ENCODE peak calls at places on chromosomes 2 and 18, in seven cellular contexts. M is testis, R is left ventricle myocardium inferior, D is endodermal cell, T is NB4, A is mucosa of descending colon, L is foreskin fibroblast. C is an unnamed sample.

GRCh38 chr2:27587025-27587424 is 4.2 kb downstream of the ZNF512 start:
- DNase-seq in M (no peak), R (no peak), D (no peak), T (no peak), A (no peak), L (no peak), C (no peak)

GRCh38 chr2:174007010-174007409 is 41.8 kb upstream of the SP3 start:
- DNase-seq in M (no peak), R (no peak), D (no peak), T (no peak), A (no peak), L (no peak), C (no peak)

GRCh38 chr2:152189622-152190495 is 14.3 kb upstream of the STAM2 start:
- DNase-seq in M (peak), R (no peak), D (peak), T (peak), A (no peak), L (peak), C (peak)

GRCh38 chr2:239283288-239283945 is 117.4 kb downstream of the HDAC4 start:
- DNase-seq in M (peak), R (no peak), D (no peak), T (no peak), A (peak), L (no peak), C (no peak)

GRCh38 chr2:226451486-226451885 is 348.1 kb downstream of the IRS1 start:
- DNase-seq in M (no peak), R (no peak), D (no peak), T (no peak), A (no peak), L (no peak), C (no peak)

GRCh38 chr2:236943841-236944513 is 141.7 kb upstream of the COPS8 start:
- DNase-seq in M (no peak), R (no peak), D (no peak), T (no peak), A (no peak), L (no peak), C (no peak)

GRCh38 chr2:171735991-171736710 is 48.9 kb downstream of the DYNC1I2 start:
- DNase-seq in M (no peak), R (no peak), D (no peak), T (no peak), A (no peak), L (no peak), C (no peak)

GRCh38 chr18:48072428-48073204 is 142.2 kb upstream of the SMAD2 start:
- DNase-seq in M (no peak), R (no peak), D (no peak), T (no peak), A (no peak), L (no peak), C (peak)

GRCh38 chr18:33937270-33937816 is 287.4 kb downstream of the NOL4 start:
- DNase-seq in M (no peak), R (no peak), D (no peak), T (no peak), A (no peak), L (no peak), C (no peak)

GRCh38 chr2:21633015-21633414 is 509.2 kb downstream of the TDRD15 start:
- DNase-seq in M (no peak), R (no peak), D (no peak), T (no peak), A (no peak), L (no peak), C (no peak)

GRCh38 chr2:7031424-7032245 is 114.4 kb downstream of the RNF144A start:
- DNase-seq in M (no peak), R (no peak), D (no peak), T (peak), A (peak), L (no peak), C (peak)

GRCh38 chr2:64975232-64975791 is 13.9 kb upstream of the SLC1A4 start:
- DNase-seq in M (peak), R (peak), D (peak), T (no peak), A (no peak), L (peak), C (peak)

GRCh38 chr2:136384541-136385303 is 266.8 kb upstream of the CXCR4 start:
- DNase-seq in M (peak), R (no peak), D (peak), T (peak), A (no peak), L (no peak), C (peak)
- TF ChIP-seq CTCF in M (peak), R (peak), D (peak), T (peak), A (no peak), L (no peak), C (peak)

GRCh38 chr2:73215254-73215653 is 1.2 kb downstream of the SMYD5 start:
- DNase-seq in M (no peak), R (no peak), D (no peak), T (no peak), A (no peak), L (no peak), C (no peak)
- H3K4me3 ChIP-seq in M (no peak), R (peak), D (peak), T (peak), A (no peak), L (peak), C (no peak)

GRCh38 chr2:108803045-108803736 is 16.6 kb downstream of the CCDC138 start:
- DNase-seq in M (no peak), R (no peak), D (no peak), T (no peak), A (no peak), L (no peak), C (no peak)

GRCh38 chr2:108805032-108805431 is 18.5 kb downstream of the CCDC138 start:
- DNase-seq in M (no peak), R (no peak), D (no peak), T (no peak), A (no peak), L (no peak), C (no peak)

GRCh38 chr2:108809936-108810335 is 23.4 kb downstream of the CCDC138 start:
- DNase-seq in M (no peak), R (no peak), D (no peak), T (no peak), A (no peak), L (no peak), C (no peak)

GRCh38 chr2:108806362-108806761 is 19.8 kb downstream of the CCDC138 start:
- DNase-seq in M (no peak), R (no peak), D (no peak), T (no peak), A (no peak), L (no peak), C (no peak)

GRCh38 chr2:108805782-108806181 is 19.2 kb downstream of the CCDC138 start:
- DNase-seq in M (no peak), R (no peak), D (no peak), T (no peak), A (no peak), L (no peak), C (no peak)
- TF ChIP-seq CTCF in M (no peak), R (no peak), D (no peak), T (no peak), A (no peak), L (no peak), C (no peak)

DNA sequence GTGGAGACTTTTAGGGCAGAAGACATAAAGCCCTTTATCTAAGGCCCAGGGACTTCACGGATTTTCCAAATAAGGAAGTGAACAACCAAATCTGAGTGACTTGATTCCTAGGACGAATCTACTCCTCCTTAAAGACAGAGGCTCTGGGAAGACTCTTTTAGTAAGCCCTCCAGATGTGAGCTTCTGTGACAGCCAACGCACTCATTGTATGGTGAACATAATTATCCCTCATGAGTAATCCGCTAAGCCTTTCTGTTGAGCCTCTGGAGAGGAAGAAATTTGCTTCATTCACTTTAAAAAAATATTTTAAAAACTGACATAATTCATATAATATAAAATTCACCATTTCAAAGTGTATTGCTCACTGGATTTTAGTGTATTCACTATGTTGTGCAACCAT is 33.5 kb downstream of the CCDC93 start:
- DNase-seq in M (no peak), R (no peak), D (no peak), T (no peak), A (no peak), L (peak), C (peak)
- H3K4me3 ChIP-seq in M (no peak), R (no peak), D (no peak), T (no peak), A (no peak), L (no peak), C (no peak)

GRCh38 chr2:212064318-212064717 is 474.3 kb downstream of the ERBB4 start:
- DNase-seq in M (no peak), R (no peak), D (no peak), T (no peak), A (no peak), L (no peak), C (no peak)
- TF ChIP-seq CTCF in M (no peak), R (no peak), D (peak), T (no peak), A (no peak), L (no peak), C (peak)

DNA sequence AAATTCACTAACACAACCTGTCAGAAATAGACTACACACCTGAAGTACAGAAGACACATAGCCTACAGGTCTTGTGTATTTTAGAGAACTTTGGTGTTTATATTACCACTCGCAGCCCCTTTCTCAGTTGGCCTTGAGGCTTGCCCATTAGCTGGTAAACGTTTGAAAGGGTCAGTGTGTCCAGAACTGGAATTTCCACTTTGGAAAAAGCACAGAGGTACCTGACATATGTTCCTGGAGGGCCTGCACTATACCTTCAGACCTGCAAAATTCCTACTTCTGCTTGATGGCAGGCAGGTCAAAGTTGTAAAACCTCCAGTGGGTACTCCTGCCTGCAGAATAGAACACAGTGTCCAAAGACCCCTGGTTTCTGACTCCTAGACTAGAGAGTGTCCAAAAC is 3.0 kb downstream of the KCTD1 start:
- DNase-seq in M (no peak), R (no peak), D (no peak), T (no peak), A (no peak), L (no peak), C (no peak)
- H3K4me3 ChIP-seq in M (no peak), R (peak), D (no peak), T (no peak), A (no peak), L (no peak), C (no peak)

GRCh38 chr2:100577777-100578176 is 15.0 kb downstream of the PDCL3 start:
- DNase-seq in M (no peak), R (no peak), D (no peak), T (no peak), A (no peak), L (no peak), C (no peak)
- TF ChIP-seq CTCF in M (no peak), R (no peak), D (no peak), T (no peak), A (no peak), L (no peak), C (no peak)

DNA sequence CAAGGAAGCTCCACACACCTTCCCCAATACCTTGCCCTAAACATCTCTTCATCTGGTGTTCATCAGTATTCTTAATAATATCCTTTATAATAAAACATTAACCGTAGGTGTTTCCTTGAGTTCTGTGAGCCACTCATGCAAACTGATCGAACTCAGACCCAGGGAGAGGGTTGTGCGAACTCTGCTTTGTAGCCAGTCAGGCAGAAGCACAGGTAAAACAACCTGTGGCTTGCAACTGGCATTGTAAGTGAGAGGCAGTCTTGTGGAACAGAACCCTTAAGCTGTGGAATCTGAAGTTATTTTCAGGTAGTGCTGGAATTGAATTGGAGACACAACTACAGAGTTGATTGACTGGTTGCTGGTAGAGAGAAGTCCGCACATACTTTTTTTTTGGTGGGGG is 4.7 kb downstream of the BUB1 start:
- DNase-seq in M (no peak), R (no peak), D (no peak), T (no peak), A (no peak), L (no peak), C (no peak)
- H3K4me3 ChIP-seq in M (no peak), R (no peak), D (no peak), T (no peak), A (no peak), L (no peak), C (no peak)

C was measured in choroid plexus epithelial cell.